ENCODE peak calls at places on chromosome 3, in six cellular contexts. X is GM12878, D is A549, O is SK-N-SH, H is HepG2, B is K562. E is an unnamed sample.

GRCh38 chr3:73616056-73616455 is 8.7 kb downstream of the PDZRN3 start:
- DNase-seq in X (no peak), D (no peak), O (no peak), H (no peak), B (no peak), E (no peak)

GRCh38 chr3:72891053-72891855 is 3.4 kb downstream of the GXYLT2 start:
- DNase-seq in X (no peak), D (no peak), O (peak; percentile 63), H (peak; percentile 46), B (peak; percentile 48), E (peak; percentile 100)

GRCh38 chr3:4744405-4745239 is 234.6 kb upstream of the BHLHE40 start:
- DNase-seq in X (no peak), D (peak; percentile 97), O (no peak), H (peak; percentile 89), B (no peak), E (peak; percentile 82)

GRCh38 chr3:54871867-54872266 is 56.0 kb downstream of the LRTM1 start:
- DNase-seq in X (no peak), D (no peak), O (no peak), H (no peak), B (no peak), E (no peak)

GRCh38 chr3:129173206-129173605 is 10.5 kb downstream of the CNBP start:
- DNase-seq in X (no peak), D (no peak), O (no peak), H (no peak), B (no peak), E (no peak)

GRCh38 chr3:194206375-194206774 is 70.4 kb downstream of the HES1 start:
- DNase-seq in X (no peak), D (no peak), O (no peak), H (no peak), B (no peak), E (peak; percentile 2)

GRCh38 chr3:69553888-69554287 is 168.0 kb upstream of the FRMD4B start:
- DNase-seq in X (no peak), D (no peak), O (no peak), H (no peak), B (no peak), E (no peak)

GRCh38 chr3:135513106-135514063 is 452.1 kb upstream of the PPP2R3A start:
- DNase-seq in X (no peak), D (peak; percentile 67), O (no peak), H (no peak), B (peak; percentile 79), E (peak; percentile 76)

GRCh38 chr3:142875583-142876207 is 13.2 kb downstream of the PCOLCE2 start:
- DNase-seq in X (no peak), D (no peak), O (no peak), H (no peak), B (no peak), E (no peak)

GRCh38 chr3:184337315-184337714 is at the start of gene FAM131A:
- DNase-seq in X (no peak), D (no peak), O (no peak), H (no peak), B (no peak), E (peak; percentile 28)

GRCh38 chr3:59922226-59922625 is 872.4 kb upstream of the CFAP20DC start:
- DNase-seq in X (no peak), D (no peak), O (no peak), H (no peak), B (no peak), E (no peak)

GRCh38 chr3:172461530-172462138 is 13.4 kb upstream of the GHSR start:
- DNase-seq in X (no peak), D (peak; percentile 33), O (peak; percentile 55), H (peak; percentile 34), B (peak; percentile 50), E (peak; percentile 10)

GRCh38 chr3:50323614-50324199 is 1.2 kb upstream of the HYAL2 start:
- DNase-seq in X (no peak), D (no peak), O (no peak), H (no peak), B (no peak), E (no peak)

GRCh38 chr3:137282871-137283270 is 325.1 kb downstream of the IL20RB start:
- DNase-seq in X (no peak), D (no peak), O (no peak), H (no peak), B (no peak), E (no peak)

GRCh38 chr3:190097617-190098016 is 23.1 kb downstream of the P3H2 start:
- DNase-seq in X (no peak), D (no peak), O (no peak), H (no peak), B (no peak), E (no peak)

GRCh38 chr3:191882289-191882688 is 421.3 kb downstream of the PYDC2 start:
- DNase-seq in X (no peak), D (no peak), O (no peak), H (no peak), B (no peak), E (no peak)

GRCh38 chr3:150639262-150639661 is 36.1 kb downstream of the SELENOT start:
- DNase-seq in X (no peak), D (no peak), O (no peak), H (no peak), B (no peak), E (peak; percentile 24)

GRCh38 chr3:194497799-194498575 is 11.2 kb upstream of the ATP13A3 start:
- DNase-seq in X (no peak), D (no peak), O (no peak), H (peak; percentile 58), B (no peak), E (no peak)

GRCh38 chr3:50625879-50626182 is 8.9 kb downstream of the MAPKAPK3 start:
- DNase-seq in X (no peak), D (no peak), O (no peak), H (no peak), B (no peak), E (no peak)

GRCh38 chr3:168545591-168545990 is 449.9 kb upstream of the GOLIM4 start:
- DNase-seq in X (no peak), D (no peak), O (no peak), H (no peak), B (no peak), E (peak; percentile 33)

GRCh38 chr3:8589880-8590556 is 54.6 kb downstream of the SSUH2 start:
- DNase-seq in X (no peak), D (no peak), O (no peak), H (no peak), B (no peak), E (peak; percentile 42)

GRCh38 chr3:168220609-168221008 is 124.9 kb upstream of the GOLIM4 start:
- DNase-seq in X (no peak), D (no peak), O (no peak), H (no peak), B (no peak), E (no peak)

GRCh38 chr3:153429821-153430220 is 267.8 kb downstream of the RAP2B start:
- DNase-seq in X (no peak), D (no peak), O (no peak), H (no peak), B (peak; percentile 6), E (no peak)

GRCh38 chr3:94024385-94024784 is 4.0 kb downstream of the STX19 start:
- DNase-seq in X (no peak), D (no peak), O (no peak), H (no peak), B (no peak), E (peak; percentile 24)

GRCh38 chr3:31550452-31551251 is 17.9 kb downstream of the STT3B start:
- DNase-seq in X (no peak), D (peak; percentile 27), O (peak; percentile 43), H (peak; percentile 20), B (peak; percentile 19), E (peak; percentile 40)

GRCh38 chr3:186255703-186256331 is 106.2 kb downstream of the DGKG start:
- DNase-seq in X (no peak), D (no peak), O (no peak), H (no peak), B (peak; percentile 30), E (no peak)

GRCh38 chr3:48157950-48158376 is 30.3 kb downstream of the CDC25A start:
- DNase-seq in X (no peak), D (peak; percentile 58), O (peak; percentile 52), H (peak; percentile 47), B (peak; percentile 86), E (peak; percentile 70)

GRCh38 chr3:45915518-45916231 is 27.6 kb upstream of the CXCR6 start:
- DNase-seq in X (peak; percentile 98), D (peak; percentile 44), O (no peak), H (no peak), B (peak; percentile 45), E (peak; percentile 94)

GRCh38 chr3:4738737-4739274 is 240.4 kb upstream of the BHLHE40 start:
- DNase-seq in X (no peak), D (no peak), O (no peak), H (no peak), B (peak; percentile 53), E (no peak)

GRCh38 chr3:138397983-138398382 is 36.4 kb upstream of the ESYT3 start:
- DNase-seq in X (no peak), D (no peak), O (no peak), H (no peak), B (no peak), E (no peak)

GRCh38 chr3:152245498-152246175 is 23.1 kb upstream of the MBNL1 start:
- DNase-seq in X (no peak), D (no peak), O (no peak), H (no peak), B (peak; percentile 69), E (no peak)
- TF ChIP-seq SMC3 in X (no peak), D (no peak), O (no peak), H (no peak), B (no peak), E (no peak)

GRCh38 chr3:159458982-159459381 is 529.7 kb upstream of the IL12A start:
- DNase-seq in X (no peak), D (no peak), O (no peak), H (no peak), B (no peak), E (no peak)
- TF ChIP-seq SMC3 in X (no peak), D (no peak), O (no peak), H (no peak), B (no peak), E (no peak)

DNA sequence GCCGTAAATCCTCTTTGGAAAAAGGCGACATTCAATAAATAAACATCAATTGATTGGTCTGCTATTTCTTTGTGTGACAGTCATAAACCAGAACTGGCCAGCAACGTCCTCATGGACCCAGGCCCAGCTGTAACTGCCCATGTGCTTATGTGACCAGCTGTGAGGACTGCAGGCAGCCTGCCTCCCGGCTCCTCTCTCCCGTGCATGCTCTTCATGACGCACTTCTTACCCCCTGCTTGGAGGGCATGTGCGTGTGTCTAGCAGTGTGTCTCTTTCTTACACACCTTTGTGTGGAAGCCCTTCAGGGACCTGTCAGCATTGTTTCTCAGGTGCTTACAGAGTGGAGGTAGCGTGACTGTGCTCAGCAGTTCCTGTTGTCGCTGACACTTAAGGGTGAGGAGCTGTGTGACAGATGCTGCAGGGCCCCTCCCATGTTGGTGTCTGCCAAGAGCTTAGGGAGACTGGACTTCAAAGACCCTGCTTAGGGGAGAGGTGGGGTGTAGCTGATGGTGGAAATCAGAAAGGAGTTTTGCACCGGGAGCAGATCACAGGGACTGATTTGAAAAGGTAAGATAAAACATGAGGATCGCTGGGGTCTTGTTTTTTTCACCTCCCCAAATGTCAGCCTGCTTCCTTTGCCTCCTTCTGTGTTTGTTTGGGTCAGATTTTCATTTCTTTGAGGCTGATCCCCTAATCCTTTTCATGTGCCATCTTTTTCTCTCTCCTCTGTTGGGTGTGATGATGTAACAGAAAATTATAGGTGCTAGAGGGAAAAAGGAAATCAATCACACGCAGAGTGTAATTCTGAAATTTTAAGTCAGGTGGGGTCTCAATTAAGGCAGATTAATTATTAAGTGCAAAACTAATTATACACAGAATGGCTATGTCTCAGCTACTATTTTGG is 2.1 kb downstream of the PODXL2 start:
- DNase-seq in X (no peak), D (no peak), O (no peak), H (no peak), B (no peak), E (no peak)
- TF ChIP-seq SMC3 in X (no peak), D (no peak), O (no peak), H (no peak), B (no peak), E (no peak)

GRCh38 chr3:131421301-131421700 is 39.7 kb downstream of the NUDT16 start:
- DNase-seq in X (no peak), D (no peak), O (no peak), H (no peak), B (no peak), E (no peak)

GRCh38 chr3:131421957-131422498 is 40.5 kb downstream of the NUDT16 start:
- DNase-seq in X (no peak), D (no peak), O (no peak), H (no peak), B (no peak), E (no peak)
- TF ChIP-seq SMC3 in X (no peak), D (no peak), O (no peak), H (no peak), B (no peak), E (no peak)